ENCODE peak calls at places on chromosomes 13 and 19, in four cellular contexts. N, T, S and R are unnamed samples.

GRCh38 chr19:33767898-33768413 is 28.7 kb upstream of the KCTD15 start:
- DNase-seq in N (peak), S (no peak), T (peak), R (no peak)

GRCh38 chr13:103351035-103351828 is 285.0 kb upstream of the SLC10A2 start:
- DNase-seq in S (no peak), N (no peak), T (peak), R (no peak)

GRCh38 chr13:99432637-99433542 is 68.4 kb upstream of the TM9SF2 start:
- DNase-seq in N (peak), T (no peak), S (peak), R (peak)

GRCh38 chr13:48437381-48437780 is 24.5 kb upstream of the LPAR6 start:
- DNase-seq in S (no peak), N (no peak), T (no peak), R (no peak)

GRCh38 chr13:111399334-111399733 is 78.9 kb downstream of the TEX29 start:
- DNase-seq in T (no peak), N (no peak), S (no peak), R (no peak)

GRCh38 chr19:2952953-2953481 is 8.2 kb upstream of the ZNF77 start:
- DNase-seq in N (peak), T (no peak), S (no peak), R (no peak)

GRCh38 chr13:32428581-32429072 is 697 bp upstream of the N4BP2L1 start:
- DNase-seq in S (no peak), N (no peak), T (no peak), R (no peak)

GRCh38 chr13:99909836-99910619 is 61.5 kb downstream of the ZIC5 start:
- DNase-seq in S (no peak), N (no peak), T (no peak), R (no peak)

GRCh38 chr19:33811736-33812387 is 15.2 kb downstream of the KCTD15 start:
- DNase-seq in S (no peak), T (no peak), N (no peak), R (no peak)

GRCh38 chr19:45506246-45506990 is 861 bp upstream of the VASP start:
- DNase-seq in S (peak), T (peak), N (peak), R (peak)

GRCh38 chr19:12838182-12838890 is at the start of gene MAST1:
- DNase-seq in S (peak), T (peak), N (no peak), R (peak)

GRCh38 chr13:96533408-96533807 is 443.5 kb downstream of the HS6ST3 start:
- DNase-seq in S (no peak), T (no peak), N (no peak), R (no peak)

GRCh38 chr13:51768378-51768921 is 35.5 kb downstream of the DHRS12 start:
- DNase-seq in N (no peak), S (no peak), T (peak), R (no peak)

GRCh38 chr19:30225615-30226463 is 146.3 kb upstream of the ZNF536 start:
- DNase-seq in N (no peak), T (no peak), S (no peak), R (no peak)

GRCh38 chr13:66558511-66558910 is 671.6 kb downstream of the PCDH9 start:
- DNase-seq in N (no peak), S (no peak), T (no peak), R (no peak)

GRCh38 chr13:97043302-97043701 is 49.0 kb upstream of the OXGR1 start:
- DNase-seq in T (no peak), S (no peak), N (no peak), R (no peak)

GRCh38 chr13:35765387-35765786 is 288.9 kb upstream of the MAB21L1 start:
- DNase-seq in T (no peak), N (no peak), S (no peak), R (no peak)

GRCh38 chr19:7544626-7545025 is 9.1 kb downstream of the PNPLA6 start:
- DNase-seq in N (no peak), T (no peak), S (no peak), R (no peak)

GRCh38 chr13:44874176-44874575 is 115.1 kb downstream of the NUFIP1 start:
- DNase-seq in S (no peak), N (no peak), T (no peak), R (no peak)
- TF ChIP-seq TAF1 in S (no peak), N (no peak), T (no peak), R (no peak)

DNA sequence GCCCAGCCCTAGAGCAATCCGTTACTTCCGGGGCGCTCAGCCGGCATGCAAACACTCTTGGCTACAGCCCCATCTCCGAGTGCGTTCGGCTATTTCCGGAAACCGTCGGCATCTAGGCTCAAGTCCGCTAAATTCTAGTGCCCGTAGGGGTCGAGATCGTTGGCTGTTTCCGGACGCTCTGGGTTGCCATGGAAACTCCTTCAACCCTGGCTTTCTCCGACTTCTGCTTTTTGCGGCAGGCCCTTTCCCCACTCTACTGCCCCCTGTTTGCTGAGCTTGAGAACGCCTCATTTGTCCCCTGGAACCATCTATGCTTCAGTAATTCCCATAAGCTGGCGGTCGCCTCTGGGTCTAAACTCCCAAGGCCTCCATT is 533 bp upstream of the PIK3R2 start:
- DNase-seq in T (peak), N (peak), S (peak), R (peak)
- TF ChIP-seq POLR2A in T (no peak), N (no peak), S (peak), R (peak)

GRCh38 chr19:16200038-16200775 is 2.5 kb downstream of the AP1M1 start:
- DNase-seq in N (peak), T (no peak), S (no peak), R (no peak)

GRCh38 chr19:16199275-16199932 is 1.7 kb downstream of the AP1M1 start:
- DNase-seq in N (no peak), S (peak), T (no peak), R (no peak)

GRCh38 chr19:16198363-16198636 is 589 bp downstream of the AP1M1 start:
- DNase-seq in T (no peak), S (no peak), N (no peak), R (no peak)

GRCh38 chr19:16197622-16198362 is at the start of gene AP1M1:
- DNase-seq in T (peak), S (peak), N (peak), R (peak)

GRCh38 chr19:16197188-16197621 is 506 bp upstream of the AP1M1 start:
- DNase-seq in T (no peak), N (peak), S (no peak), R (no peak)
- TF ChIP-seq POLR2AphosphoS5 in T (no peak), N (no peak), S (no peak), R (no peak)

DNA sequence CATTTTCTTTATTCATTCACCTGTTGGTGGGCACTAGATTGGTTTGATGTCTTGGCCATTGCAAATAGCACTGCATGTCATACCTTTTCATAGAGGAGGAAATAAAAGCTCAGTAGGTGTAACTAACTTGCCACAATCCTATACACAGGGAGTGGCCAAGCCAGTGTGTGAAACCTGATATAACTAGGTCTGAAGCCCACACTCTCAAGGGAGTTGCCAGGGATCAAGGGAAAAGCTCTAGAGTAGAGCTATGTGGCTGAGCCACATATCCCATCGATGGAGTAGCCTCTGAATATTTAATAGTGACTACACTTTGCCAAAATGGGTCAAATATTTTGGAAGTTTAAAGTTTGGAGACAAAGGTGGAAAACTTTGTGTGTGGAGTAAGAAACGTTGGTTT is 66.1 kb upstream of the TSHZ3 start:
- DNase-seq in S (no peak), N (no peak), T (no peak), R (no peak)
- TF ChIP-seq TAF1 in S (no peak), N (no peak), T (no peak), R (no peak)

GRCh38 chr19:10836478-10837325 is 690 bp upstream of the TMED1 start:
- DNase-seq in S (peak), N (no peak), T (no peak), R (peak)

GRCh38 chr19:10832659-10833296 is 3.2 kb downstream of the TMED1 start:
- DNase-seq in S (peak), T (no peak), N (no peak), R (no peak)

GRCh38 chr19:10835089-10835753 is 791 bp downstream of the TMED1 start:
- DNase-seq in N (no peak), T (no peak), S (peak), R (peak)

GRCh38 chr19:10838377-10838776 is 2.4 kb upstream of the TMED1 start:
- DNase-seq in T (no peak), S (no peak), N (no peak), R (no peak)

DNA sequence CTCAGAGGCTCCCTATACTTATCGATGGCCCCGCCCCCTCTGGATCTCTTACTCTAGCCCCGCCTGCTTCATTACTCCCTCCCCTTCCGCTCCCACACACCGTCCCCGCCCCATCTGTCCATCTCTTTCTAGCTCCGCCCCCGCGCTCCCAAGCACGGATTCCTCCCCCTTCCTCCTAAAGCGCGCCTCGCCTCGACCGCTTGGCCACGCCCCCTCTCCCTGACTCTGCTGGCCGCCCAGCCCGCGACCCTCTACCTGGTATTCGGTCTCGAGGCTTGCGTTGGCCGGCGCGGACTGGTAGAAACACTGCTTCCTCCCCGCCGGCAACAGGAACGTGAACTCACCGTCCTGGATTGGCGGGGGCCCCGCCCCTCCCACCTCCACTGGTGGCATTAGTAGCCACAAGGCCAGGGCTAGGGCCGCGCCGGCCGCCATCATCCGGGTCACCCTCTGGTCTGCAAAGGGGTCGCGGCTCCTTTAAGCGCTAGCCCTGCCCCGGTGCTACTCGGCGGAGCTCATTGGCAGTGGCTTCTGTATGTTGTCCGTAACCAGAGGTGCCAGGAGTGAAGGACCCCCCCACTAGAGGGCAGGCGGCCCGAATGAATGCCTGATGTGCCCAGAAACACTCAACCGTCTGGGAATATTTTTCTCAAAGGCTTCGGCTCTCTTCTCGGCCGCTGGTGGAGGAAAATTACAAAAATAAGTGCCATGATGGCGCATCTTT is at the start of gene TMED1:
- DNase-seq in N (peak), S (peak), T (peak), R (peak)
- TF ChIP-seq POLR2A in N (peak), S (peak), T (peak), R (peak)

GRCh38 chr19:1608414-1609391 is 3.4 kb upstream of the UQCR11 start:
- DNase-seq in T (no peak), S (no peak), N (no peak), R (no peak)
- TF ChIP-seq POLR2AphosphoS5 in T (peak), S (peak), N (no peak), R (no peak)

GRCh38 chr13:25135896-25136295 is 36.2 kb downstream of the AMER2 start:
- DNase-seq in S (no peak), T (peak), N (no peak), R (no peak)
- TF ChIP-seq TAF1 in S (no peak), T (no peak), N (no peak), R (no peak)

GRCh38 chr19:40661616-40662015 is 28.8 kb downstream of the NUMBL start:
- DNase-seq in S (no peak), N (no peak), T (no peak), R (no peak)

GRCh38 chr19:40667602-40668001 is 22.8 kb downstream of the NUMBL start:
- DNase-seq in N (no peak), T (no peak), S (no peak), R (no peak)

GRCh38 chr19:40662925-40663711 is 27.3 kb downstream of the NUMBL start:
- DNase-seq in S (peak), T (peak), N (peak), R (peak)

GRCh38 chr19:40666803-40667438 is 23.5 kb downstream of the NUMBL start:
- DNase-seq in S (no peak), T (no peak), N (no peak), R (no peak)

DNA sequence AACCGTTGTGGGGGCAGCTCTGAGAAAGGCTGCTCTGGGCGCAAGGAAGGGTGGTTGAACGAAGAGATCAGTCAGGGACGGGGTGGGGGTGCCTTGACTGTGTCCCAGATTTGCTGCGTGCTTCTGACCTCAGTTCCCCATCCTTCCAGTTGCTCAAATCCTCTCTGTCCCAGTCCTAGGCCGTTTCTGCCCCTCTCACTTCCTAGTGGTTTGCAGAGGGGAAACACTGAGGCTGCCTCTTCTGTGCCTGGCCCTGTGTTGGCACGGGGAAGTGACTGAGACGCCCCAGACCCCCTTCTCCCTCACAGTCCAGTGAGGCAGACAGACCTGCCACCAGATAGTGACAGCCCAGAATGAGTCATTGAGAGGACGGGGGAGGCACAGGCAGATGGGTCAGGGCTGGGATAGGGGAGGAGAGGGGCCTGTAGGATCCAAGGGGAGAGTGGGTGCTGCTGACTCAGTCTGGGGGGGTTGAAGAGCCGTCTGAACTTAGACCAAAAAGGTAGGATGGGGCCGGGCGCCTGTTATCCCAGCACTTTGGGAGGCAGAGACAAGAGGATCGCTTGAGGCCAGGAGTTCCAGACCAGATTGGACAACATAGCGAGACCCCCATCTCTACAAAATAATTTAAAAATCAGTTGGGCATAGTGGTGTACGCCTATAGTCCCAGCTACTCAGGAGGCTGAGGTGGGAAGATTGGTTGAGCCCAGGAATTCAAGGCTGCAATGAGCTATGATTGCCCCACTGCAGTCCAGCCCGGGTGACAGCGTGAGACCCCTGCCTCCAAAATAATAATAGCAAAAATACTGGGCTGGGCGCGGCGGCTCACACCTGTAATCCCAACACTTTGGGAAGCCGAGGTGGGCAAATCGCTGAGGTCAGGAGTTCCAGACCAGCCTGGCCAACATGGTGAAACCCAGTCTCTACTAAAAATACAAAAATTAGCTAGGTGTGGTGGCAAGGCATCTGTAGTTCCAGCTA is 26.4 kb downstream of the NUMBL start:
- DNase-seq in T (no peak), N (no peak), S (no peak), R (no peak)
- TF ChIP-seq POLR2A in T (no peak), N (no peak), S (no peak), R (no peak)

DNA sequence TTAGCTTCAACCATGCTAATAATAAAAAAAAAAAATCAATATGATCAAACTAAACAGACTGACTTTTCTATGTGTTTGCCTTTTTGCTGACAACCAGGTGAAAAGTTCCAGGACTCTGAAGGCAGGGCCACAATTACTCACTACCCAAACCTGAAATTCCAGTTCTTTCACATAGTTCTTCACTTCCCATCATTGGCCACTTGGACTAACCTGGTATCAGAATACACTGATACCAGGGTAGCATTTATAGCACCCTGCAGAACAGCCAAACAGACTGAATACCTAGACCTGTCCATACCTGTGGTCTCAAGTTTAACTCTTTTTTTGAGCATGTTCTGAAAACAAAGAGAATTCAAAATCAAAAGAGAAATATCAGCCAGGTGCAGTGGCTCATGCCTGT is 25.1 kb downstream of the ELF1 start:
- DNase-seq in T (no peak), S (no peak), N (no peak), R (no peak)
- TF ChIP-seq POLR2AphosphoS5 in T (no peak), S (no peak), N (no peak), R (no peak)